ENCODE peak calls at places on chromosomes 5 and 9, in four cellular contexts. A is brain microvascular endothelial cell; L is upper lobe of right lung; V is CD8-positive, alpha-beta memory T cell. J is an unnamed sample.

GRCh38 chr5:149325166-149325735 is 20.0 kb upstream of the GRPEL2 start:
- DNase-seq in A (no peak), L (no peak), V (no peak), J (no peak)

GRCh38 chr9:137972355-137972987 is 94.9 kb downstream of the CACNA1B start:
- DNase-seq in A (no peak), L (peak; percentile 40), V (no peak), J (no peak)

GRCh38 chr5:166992874-166993722 is 1298.3 kb upstream of the WWC1 start:
- DNase-seq in A (no peak), L (no peak), V (no peak), J (no peak)

GRCh38 chr5:100827481-100827889 is 75.6 kb downstream of the ST8SIA4 start:
- DNase-seq in A (peak; percentile 15), L (no peak), V (no peak), J (no peak)

GRCh38 chr5:73985145-73985544 is 359.1 kb downstream of the ARHGEF28 start:
- DNase-seq in A (peak; percentile 20), L (no peak), V (no peak), J (no peak)

GRCh38 chr5:175731756-175732465 is 74.0 kb downstream of the HRH2 start:
- DNase-seq in A (no peak), L (no peak), V (no peak), J (no peak)

GRCh38 chr5:960551-960950 is 48.1 kb upstream of the NKD2 start:
- DNase-seq in A (no peak), L (peak; percentile 63), V (no peak), J (no peak)

GRCh38 chr5:135193213-135194125 is 159.4 kb upstream of the PITX1 start:
- DNase-seq in A (peak; percentile 35), L (no peak), V (no peak), J (no peak)

GRCh38 chr5:125413861-125414260 is 667.4 kb upstream of the ZNF608 start:
- DNase-seq in A (no peak), L (no peak), V (no peak), J (no peak)

GRCh38 chr5:380701-381309 is 59.3 kb downstream of the AHRR start:
- DNase-seq in A (no peak), L (peak; percentile 22), V (no peak), J (no peak)

GRCh38 chr5:180332051-180332517 is 21.1 kb downstream of the GFPT2 start:
- DNase-seq in A (no peak), L (no peak), V (no peak), J (no peak)

GRCh38 chr9:4262735-4263141 is 37.1 kb downstream of the GLIS3 start:
- DNase-seq in A (peak; percentile 65), L (no peak), V (no peak), J (no peak)

GRCh38 chr9:99249619-99250018 is 27.5 kb downstream of the SEC61B start:
- DNase-seq in A (no peak), L (no peak), V (no peak), J (no peak)

GRCh38 chr5:86675311-86675710 is 57.6 kb downstream of the COX7C start:
- DNase-seq in A (no peak), L (no peak), V (no peak), J (no peak)

GRCh38 chr9:77386187-77386586 is 208.9 kb downstream of the VPS13A start:
- DNase-seq in A (no peak), L (no peak), V (no peak), J (no peak)

GRCh38 chr5:168364738-168365550 is 73.5 kb downstream of the WWC1 start:
- DNase-seq in A (no peak), L (peak; percentile 86), V (no peak), J (no peak)

GRCh38 chr9:4299006-4299795 is 667 bp downstream of the GLIS3 start:
- DNase-seq in A (peak; percentile 46), L (peak; percentile 78), V (no peak), J (peak; percentile 21)

GRCh38 chr5:143386725-143387124 is 16.8 kb downstream of the NR3C1 start:
- DNase-seq in A (peak; percentile 69), L (no peak), V (no peak), J (no peak)

GRCh38 chr5:81757404-81757803 is 6.5 kb upstream of the SSBP2 start:
- DNase-seq in A (no peak), L (no peak), V (no peak), J (no peak)

DNA sequence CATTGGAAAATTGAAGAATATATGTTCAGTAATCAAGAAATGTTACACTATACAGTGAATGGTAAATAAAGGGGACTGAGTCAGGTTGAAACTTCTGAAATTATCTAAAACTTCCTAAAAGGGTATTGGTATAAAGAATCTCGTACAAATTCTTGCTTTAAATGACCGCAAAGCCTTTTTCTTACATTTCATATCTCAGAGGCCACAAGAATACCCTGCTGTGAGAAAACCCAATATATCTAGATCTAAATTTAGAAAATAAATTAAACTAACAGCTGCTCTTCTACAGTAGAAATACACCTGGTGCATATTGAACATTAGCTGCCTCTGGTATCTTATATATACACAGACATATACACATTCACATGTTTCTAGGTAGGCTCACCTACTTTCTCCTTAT is 221.7 kb downstream of the PCSK5 start:
- DNase-seq in A (no peak), L (no peak), V (no peak), J (no peak)
- H3K27ac ChIP-seq in A (no peak overlapping the region), L (no peak overlapping the region), V (no peak overlapping the region), J (no peak overlapping the region)

GRCh38 chr5:10601246-10602030 is 37.6 kb downstream of the ANKRD33B start:
- DNase-seq in A (peak; percentile 79), L (peak; percentile 77), V (no peak), J (peak; percentile 91)
- H3K27ac ChIP-seq in A (peak overlapping the region; percentile 16), L (peak overlapping the region; percentile 49), V (peak overlapping the region; percentile 61), J (peak overlapping the region; percentile 82)

GRCh38 chr5:172909931-172910502 is 49.2 kb upstream of the RPL26L1 start:
- DNase-seq in A (peak; percentile 84), L (no peak), V (no peak), J (no peak)
- H3K27ac ChIP-seq in A (peak overlapping the region; percentile 98), L (no peak overlapping the region), V (no peak overlapping the region), J (no peak overlapping the region)

DNA sequence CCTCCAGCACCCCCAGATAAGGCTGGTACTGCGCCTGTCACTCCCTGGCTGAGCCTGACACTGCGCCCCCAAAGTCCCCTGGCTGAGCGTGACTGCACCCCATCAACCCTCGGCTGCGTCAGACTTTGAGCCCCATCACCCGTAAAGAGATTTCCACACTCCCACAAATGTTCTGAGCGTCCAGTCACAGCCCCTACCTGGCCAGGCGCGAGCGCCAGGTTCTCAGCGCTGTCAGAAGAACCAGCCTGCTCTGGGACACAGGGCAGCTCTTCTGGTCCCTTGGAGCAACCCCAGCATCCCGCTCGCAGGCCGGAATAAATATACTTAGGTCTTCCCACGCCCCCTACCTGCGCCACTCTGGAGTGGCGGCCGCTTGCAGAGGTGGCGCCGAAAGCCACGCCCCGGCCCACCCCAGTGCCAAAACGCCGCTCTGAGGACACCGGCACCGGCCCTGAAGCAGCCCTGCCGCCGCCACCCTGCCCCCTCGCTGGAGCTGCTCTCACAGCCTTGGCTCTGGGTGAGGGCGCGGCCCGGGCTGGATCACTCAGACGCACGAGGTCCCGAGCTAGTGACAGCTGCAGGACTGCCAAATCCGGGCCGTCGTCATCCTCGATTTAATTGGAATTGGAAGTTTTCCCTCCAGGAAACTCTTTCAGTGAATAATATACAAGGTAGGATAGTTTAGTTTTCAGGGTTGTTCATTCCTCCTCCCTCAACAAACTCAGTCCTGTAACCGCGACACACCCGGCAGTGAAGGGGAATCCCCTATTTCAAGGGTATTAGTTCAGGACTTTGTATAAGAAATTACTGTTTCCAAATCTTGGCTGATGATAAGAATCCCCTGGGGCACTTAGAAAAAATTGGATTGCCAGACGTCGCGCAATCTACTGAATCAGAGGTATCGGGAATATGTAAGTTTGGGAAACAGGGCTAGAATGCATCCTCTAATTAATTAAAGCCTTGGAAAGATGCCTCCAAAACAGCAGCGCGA is 1.2 kb upstream of the CEMIP2 start:
- DNase-seq in A (no peak), L (peak; percentile 95), V (peak; percentile 84), J (peak; percentile 35)
- H3K27ac ChIP-seq in A (no peak overlapping the region), L (peak overlapping the region; percentile 94), V (peak overlapping the region; percentile 84), J (peak overlapping the region; percentile 73)

GRCh38 chr9:18349530-18349929 is 124.4 kb upstream of the ADAMTSL1 start:
- DNase-seq in A (no peak), L (no peak), V (no peak), J (no peak)

GRCh38 chr9:18350036-18350435 is 123.9 kb upstream of the ADAMTSL1 start:
- DNase-seq in A (no peak), L (no peak), V (no peak), J (no peak)

GRCh38 chr9:18346761-18347160 is 127.2 kb upstream of the ADAMTSL1 start:
- DNase-seq in A (no peak), L (no peak), V (no peak), J (no peak)

GRCh38 chr9:18347381-18348084 is 126.4 kb upstream of the ADAMTSL1 start:
- DNase-seq in A (no peak), L (no peak), V (no peak), J (no peak)

GRCh38 chr9:18348086-18348485 is 125.9 kb upstream of the ADAMTSL1 start:
- DNase-seq in A (no peak), L (no peak), V (no peak), J (no peak)
- H3K27ac ChIP-seq in A (no peak overlapping the region), L (no peak overlapping the region), V (no peak overlapping the region), J (no peak overlapping the region)

GRCh38 chr5:54040773-54041172 is 269.6 kb downstream of the ARL15 start:
- DNase-seq in A (no peak), L (no peak), V (no peak), J (no peak)
- H3K27ac ChIP-seq in A (no peak overlapping the region), L (no peak overlapping the region), V (no peak overlapping the region), J (no peak overlapping the region)